ENCODE peak calls at places on chromosomes 1 and 21, in four cellular contexts. One of them, this sample, is unnamed. For H3K4me1, the result is how much of the 10 kb centered on the place peaks cover.

GRCh38 chr21:45467221-45467779 is 62.3 kb downstream of the COL18A1 start:
- DNase-seq in DND-41: no peak
- DNase-seq in pancreas: no peak
- DNase-seq in mucosa of descending colon: peak
- DNase-seq in this sample: no peak

GRCh38 chr1:94335950-94336349 is 82.2 kb upstream of the ABCD3 start:
- DNase-seq in pancreas: peak
- DNase-seq in mucosa of descending colon: no peak
- DNase-seq in DND-41: peak
- DNase-seq in this sample: no peak

GRCh38 chr1:19957779-19958178 is 21.6 kb downstream of the PLA2G2A start:
- DNase-seq in DND-41: no peak
- DNase-seq in pancreas: no peak
- DNase-seq in mucosa of descending colon: no peak
- DNase-seq in this sample: no peak

GRCh38 chr1:241499910-241500309 is 19.6 kb downstream of the FH start:
- DNase-seq in mucosa of descending colon: no peak
- DNase-seq in pancreas: no peak
- DNase-seq in DND-41: no peak
- DNase-seq in this sample: no peak

GRCh38 chr1:226332947-226333346 is 24.0 kb upstream of the LIN9 start:
- DNase-seq in DND-41: no peak
- DNase-seq in pancreas: no peak
- DNase-seq in mucosa of descending colon: no peak
- DNase-seq in this sample: no peak

GRCh38 chr1:64183380-64183984 is 19.9 kb upstream of the UBE2U start:
- DNase-seq in pancreas: no peak
- DNase-seq in DND-41: no peak
- DNase-seq in mucosa of descending colon: no peak
- DNase-seq in this sample: no peak

GRCh38 chr1:118223426-118223825 is 38.4 kb upstream of the SPAG17 start:
- DNase-seq in pancreas: no peak
- DNase-seq in DND-41: no peak
- DNase-seq in mucosa of descending colon: no peak
- DNase-seq in this sample: no peak

GRCh38 chr1:64550946-64551345 is 81.0 kb downstream of the CACHD1 start:
- DNase-seq in pancreas: no peak
- DNase-seq in mucosa of descending colon: no peak
- DNase-seq in DND-41: no peak
- DNase-seq in this sample: no peak

GRCh38 chr1:80799457-80799856 is 1001.3 kb upstream of the ADGRL2 start:
- DNase-seq in DND-41: no peak
- DNase-seq in pancreas: no peak
- DNase-seq in mucosa of descending colon: no peak
- DNase-seq in this sample: no peak

GRCh38 chr1:98881911-98882310 is 122.8 kb downstream of the PLPPR5 start:
- DNase-seq in mucosa of descending colon: no peak
- DNase-seq in pancreas: no peak
- DNase-seq in DND-41: no peak
- DNase-seq in this sample: no peak

GRCh38 chr1:121418369-121419049 is 233.7 kb downstream of the SRGAP2C start:
- DNase-seq in mucosa of descending colon: no peak
- DNase-seq in DND-41: no peak
- DNase-seq in pancreas: no peak
- DNase-seq in this sample: no peak

GRCh38 chr1:205597691-205598314 is 34.0 kb downstream of the ELK4 start:
- DNase-seq in pancreas: peak
- DNase-seq in DND-41: no peak
- DNase-seq in mucosa of descending colon: no peak
- DNase-seq in this sample: no peak

GRCh38 chr1:205598841-205599666 is 32.8 kb downstream of the ELK4 start:
- DNase-seq in pancreas: peak
- DNase-seq in DND-41: no peak
- DNase-seq in mucosa of descending colon: no peak
- DNase-seq in this sample: peak

GRCh38 chr1:205601209-205601608 is 30.6 kb downstream of the ELK4 start:
- DNase-seq in DND-41: no peak
- DNase-seq in pancreas: peak
- DNase-seq in mucosa of descending colon: no peak
- DNase-seq in this sample: no peak

GRCh38 chr1:205600085-205600484 is 31.7 kb downstream of the ELK4 start:
- DNase-seq in DND-41: no peak
- DNase-seq in pancreas: peak
- DNase-seq in mucosa of descending colon: no peak
- DNase-seq in this sample: no peak

DNA sequence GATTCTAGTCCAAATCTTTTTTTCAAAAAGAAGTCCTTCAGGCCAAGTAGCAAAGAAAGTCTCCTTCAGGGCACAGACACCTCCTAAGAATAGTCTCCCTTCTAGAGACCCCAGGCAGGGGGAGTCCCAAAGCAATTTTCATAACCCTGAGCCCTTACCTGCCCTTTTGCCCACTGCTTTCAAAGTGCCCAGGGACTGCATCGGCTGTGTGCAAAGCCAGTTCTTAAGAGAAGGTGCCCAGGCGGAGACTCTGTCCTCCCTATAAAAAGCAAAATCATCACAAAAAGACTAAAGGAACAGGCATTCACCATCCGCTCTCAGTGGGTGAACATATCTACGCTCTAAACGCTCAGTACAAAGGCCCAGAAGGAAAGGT is 32.2 kb downstream of the ELK4 start:
- DNase-seq in DND-41: no peak
- DNase-seq in pancreas: no peak
- DNase-seq in mucosa of descending colon: no peak
- DNase-seq in this sample: no peak
- H3K4me3 ChIP-seq in DND-41: no peak
- H3K4me3 ChIP-seq in pancreas: no peak
- H3K4me3 ChIP-seq in mucosa of descending colon: no peak
- H3K4me3 ChIP-seq in this sample: no peak

GRCh38 chr21:34661848-34662247 is 6.9 kb upstream of the CLIC6 start:
- DNase-seq in DND-41: no peak
- DNase-seq in pancreas: no peak
- DNase-seq in mucosa of descending colon: no peak
- DNase-seq in this sample: no peak
- H3K4me1 ChIP-seq in DND-41: under half
- H3K4me1 ChIP-seq in pancreas: under half
- H3K4me1 ChIP-seq in mucosa of descending colon: under half
- H3K4me1 ChIP-seq in this sample: under half

GRCh38 chr1:202133016-202133415 is 10.3 kb downstream of the GPR37L1 start:
- DNase-seq in pancreas: no peak
- DNase-seq in mucosa of descending colon: no peak
- DNase-seq in DND-41: no peak
- DNase-seq in this sample: no peak
- H3K4me3 ChIP-seq in pancreas: no peak
- H3K4me3 ChIP-seq in mucosa of descending colon: no peak
- H3K4me3 ChIP-seq in DND-41: no peak
- H3K4me3 ChIP-seq in this sample: no peak

GRCh38 chr1:36162680-36163079 is 6.7 kb downstream of the MAP7D1 start:
- DNase-seq in DND-41: no peak
- DNase-seq in mucosa of descending colon: no peak
- DNase-seq in pancreas: no peak
- DNase-seq in this sample: no peak
- H3K4me1 ChIP-seq in DND-41: under half
- H3K4me1 ChIP-seq in mucosa of descending colon: under half
- H3K4me1 ChIP-seq in pancreas: under half
- H3K4me1 ChIP-seq in this sample: half or more

DNA sequence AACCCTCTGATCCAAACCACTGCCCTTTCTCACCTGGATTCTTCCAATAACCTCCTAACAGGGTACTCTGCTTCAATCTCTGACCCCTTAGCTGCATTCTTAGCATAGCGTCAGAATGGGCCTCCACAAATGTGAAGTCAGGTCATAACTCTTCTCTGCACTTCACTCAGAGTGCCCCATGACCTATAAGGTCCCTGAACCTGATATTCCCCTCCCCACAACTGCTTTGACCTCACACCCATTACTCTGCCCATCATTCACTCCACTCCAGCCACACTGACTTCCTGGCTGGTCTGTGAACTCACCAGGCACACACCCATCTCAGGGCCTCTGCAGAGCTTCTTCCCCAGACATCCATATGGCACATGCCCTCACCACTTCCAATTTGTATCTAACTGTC is 141.9 kb downstream of the ZNF281 start:
- DNase-seq in pancreas: no peak
- DNase-seq in mucosa of descending colon: no peak
- DNase-seq in DND-41: no peak
- DNase-seq in this sample: no peak
- H3K4me3 ChIP-seq in pancreas: no peak
- H3K4me3 ChIP-seq in mucosa of descending colon: no peak
- H3K4me3 ChIP-seq in DND-41: no peak
- H3K4me3 ChIP-seq in this sample: no peak

DNA sequence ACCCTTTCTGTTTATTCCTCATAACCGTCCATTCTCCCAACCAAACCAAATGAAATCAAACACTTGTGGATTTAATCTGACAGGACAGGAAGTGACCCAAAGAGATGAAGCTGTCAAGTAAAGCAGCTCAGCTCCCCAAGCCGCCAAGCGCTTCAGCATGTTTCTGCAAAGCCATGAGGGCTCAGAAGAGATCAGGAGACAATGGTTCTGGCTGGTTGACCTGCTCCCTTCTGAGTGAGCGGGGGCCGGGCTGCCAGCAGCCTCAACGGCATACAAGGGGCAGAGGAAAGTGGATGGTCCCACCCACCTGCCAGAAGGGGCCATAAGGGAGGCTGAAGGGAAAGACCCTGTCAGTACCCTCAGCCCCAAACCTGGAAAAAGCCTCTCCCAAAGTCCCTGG is 45.3 kb downstream of the SLC45A1 start:
- DNase-seq in pancreas: no peak
- DNase-seq in DND-41: no peak
- DNase-seq in mucosa of descending colon: no peak
- DNase-seq in this sample: no peak
- H3K4me1 ChIP-seq in pancreas: under half
- H3K4me1 ChIP-seq in DND-41: under half
- H3K4me1 ChIP-seq in mucosa of descending colon: under half
- H3K4me1 ChIP-seq in this sample: under half

GRCh38 chr1:184473176-184473966 is 86.5 kb downstream of the C1orf21 start:
- DNase-seq in pancreas: no peak
- DNase-seq in mucosa of descending colon: no peak
- DNase-seq in DND-41: no peak
- DNase-seq in this sample: no peak

GRCh38 chr1:184471686-184472085 is 84.9 kb downstream of the C1orf21 start:
- DNase-seq in pancreas: no peak
- DNase-seq in DND-41: no peak
- DNase-seq in mucosa of descending colon: no peak
- DNase-seq in this sample: no peak

GRCh38 chr1:184469391-184469790 is 82.6 kb downstream of the C1orf21 start:
- DNase-seq in pancreas: no peak
- DNase-seq in DND-41: no peak
- DNase-seq in mucosa of descending colon: no peak
- DNase-seq in this sample: no peak

GRCh38 chr1:184476187-184476586 is 89.4 kb downstream of the C1orf21 start:
- DNase-seq in mucosa of descending colon: no peak
- DNase-seq in DND-41: no peak
- DNase-seq in pancreas: no peak
- DNase-seq in this sample: no peak

DNA sequence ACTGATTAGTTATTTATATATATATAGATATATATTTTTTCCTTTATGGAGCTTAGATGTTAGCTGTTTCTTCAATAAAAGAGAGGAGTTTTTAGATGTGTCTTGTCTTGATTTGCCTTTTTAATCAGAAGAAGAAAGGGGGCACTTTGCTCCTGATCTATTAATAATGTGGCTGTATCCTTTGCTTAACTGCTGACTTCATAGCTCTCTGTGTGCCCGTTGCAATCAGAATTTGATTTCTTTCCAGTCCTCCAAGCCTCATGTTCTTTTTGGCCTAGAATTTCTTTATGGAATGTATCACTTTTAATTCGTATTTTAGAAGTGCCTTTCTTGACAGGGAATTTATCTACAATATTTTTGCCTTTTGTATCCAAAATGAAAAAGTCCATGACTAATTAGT is 85.3 kb downstream of the C1orf21 start:
- DNase-seq in pancreas: no peak
- DNase-seq in mucosa of descending colon: no peak
- DNase-seq in DND-41: no peak
- DNase-seq in this sample: no peak
- H3K4me3 ChIP-seq in pancreas: no peak
- H3K4me3 ChIP-seq in mucosa of descending colon: no peak
- H3K4me3 ChIP-seq in DND-41: no peak
- H3K4me3 ChIP-seq in this sample: no peak

GRCh38 chr1:43538143-43538487 is 7.4 kb downstream of the PTPRF start:
- DNase-seq in pancreas: no peak
- DNase-seq in DND-41: no peak
- DNase-seq in mucosa of descending colon: no peak
- DNase-seq in this sample: no peak

GRCh38 chr1:43537423-43538142 is 6.9 kb downstream of the PTPRF start:
- DNase-seq in DND-41: no peak
- DNase-seq in mucosa of descending colon: peak
- DNase-seq in pancreas: peak
- DNase-seq in this sample: no peak

GRCh38 chr1:43538969-43539368 is 8.3 kb downstream of the PTPRF start:
- DNase-seq in DND-41: no peak
- DNase-seq in mucosa of descending colon: no peak
- DNase-seq in pancreas: no peak
- DNase-seq in this sample: no peak

GRCh38 chr1:43536196-43536863 is 5.6 kb downstream of the PTPRF start:
- DNase-seq in mucosa of descending colon: no peak
- DNase-seq in DND-41: no peak
- DNase-seq in pancreas: peak
- DNase-seq in this sample: no peak

DNA sequence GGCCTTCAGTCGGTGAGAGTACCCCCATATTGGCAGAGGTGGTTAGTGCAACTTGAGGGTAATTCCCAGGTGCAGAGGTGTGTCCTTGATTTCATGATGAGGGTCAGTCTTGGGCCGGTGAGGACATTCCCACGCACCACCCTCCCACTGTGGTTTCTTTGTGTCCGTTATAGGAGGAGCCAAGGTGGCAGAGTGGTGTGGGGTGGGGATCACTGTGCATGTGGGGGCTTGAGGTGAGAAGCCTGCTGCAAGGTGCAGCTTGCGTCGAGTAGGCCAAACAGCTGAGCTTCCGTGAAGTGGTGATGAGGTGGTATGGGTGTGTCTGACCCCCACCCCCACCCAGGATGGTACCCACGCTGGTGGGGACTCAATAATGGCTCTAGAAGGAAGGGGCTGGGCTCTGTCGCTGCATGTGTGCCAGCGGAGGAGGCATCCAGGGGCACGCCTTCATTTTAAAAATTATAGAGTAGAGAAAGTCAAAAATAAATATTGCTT is 6.2 kb downstream of the PTPRF start:
- DNase-seq in mucosa of descending colon: peak
- DNase-seq in pancreas: peak
- DNase-seq in DND-41: no peak
- DNase-seq in this sample: no peak
- H3K4me1 ChIP-seq in mucosa of descending colon: under half
- H3K4me1 ChIP-seq in pancreas: under half
- H3K4me1 ChIP-seq in DND-41: under half
- H3K4me1 ChIP-seq in this sample: under half

This sample was measured in CD8-positive, alpha-beta T cell.